ENCODE peak calls at places on chromosomes 12 and 14, in four cellular contexts. J is fibroblast of mammary gland, T is EL, R is NCI-H524 treated with DMSO at 0.1 percent for 48 hours. Y is an unnamed sample.

GRCh38 chr14:23299558-23299957 is 3.1 kb downstream of the PPP1R3E start:
- DNase-seq in J (peak), T (peak), R (no peak), Y (peak)

GRCh38 chr12:54217774-54218221 is 29.0 kb upstream of the SMUG1 start:
- DNase-seq in J (no peak), T (no peak), R (no peak), Y (no peak)

GRCh38 chr12:108232565-108232964 is 103.5 kb downstream of the WSCD2 start:
- DNase-seq in J (no peak), T (no peak), R (no peak), Y (no peak)

GRCh38 chr12:46430340-46430948 is 57.9 kb upstream of the SLC38A2 start:
- DNase-seq in J (peak), T (peak), R (no peak), Y (peak)

GRCh38 chr14:69543341-69544249 is 31.1 kb downstream of the CCDC177 start:
- DNase-seq in J (peak), T (peak), R (peak), Y (peak)

GRCh38 chr12:101891462-101891971 is 14.1 kb downstream of the DRAM1 start:
- DNase-seq in J (peak), T (peak), R (no peak), Y (peak)

GRCh38 chr12:1634149-1634548 is 5.1 kb downstream of the WNT5B start:
- DNase-seq in J (no peak), T (no peak), R (no peak), Y (no peak)

GRCh38 chr12:64160718-64161060 is 61.4 kb downstream of the KICS2 start:
- DNase-seq in J (peak), T (peak), R (no peak), Y (peak)

GRCh38 chr12:91632042-91632786 is 449.6 kb upstream of the DCN start:
- DNase-seq in J (no peak), T (no peak), R (no peak), Y (no peak)

GRCh38 chr14:45526715-45527549 is 273.9 kb upstream of the MIS18BP1 start:
- DNase-seq in J (peak), T (peak), R (peak), Y (no peak)

GRCh38 chr12:57093412-57094193 is 4.7 kb downstream of the NAB2 start:
- DNase-seq in J (peak), T (peak), R (no peak), Y (peak)

GRCh38 chr14:50396636-50397460 is at the start of gene CDKL1:
- DNase-seq in J (peak), T (peak), R (no peak), Y (peak)

GRCh38 chr12:132444957-132445883 is 44.7 kb upstream of the FBRSL1 start:
- DNase-seq in J (no peak), T (no peak), R (peak), Y (no peak)

GRCh38 chr12:85191-85666 is 18.7 kb downstream of the IQSEC3 start:
- DNase-seq in J (no peak), T (no peak), R (no peak), Y (no peak)

GRCh38 chr12:15005064-15005463 is 32.2 kb downstream of the PDE6H start:
- DNase-seq in J (no peak), T (no peak), R (peak), Y (no peak)

GRCh38 chr14:21527320-21527679 is 1.2 kb upstream of the SALL2 start:
- DNase-seq in J (no peak), T (no peak), R (no peak), Y (no peak)

GRCh38 chr12:50101663-50102062 is 2.1 kb upstream of the GPD1 start:
- DNase-seq in J (peak), T (peak), R (no peak), Y (peak)

GRCh38 chr12:31752450-31752849 is 23.6 kb upstream of the AMN1 start:
- DNase-seq in J (no peak), T (no peak), R (no peak), Y (no peak)

GRCh38 chr14:95319312-95320075 is at the start of gene CLMN:
- DNase-seq in J (peak), T (peak), R (no peak), Y (peak)

GRCh38 chr12:28814246-28814645 is 334.8 kb upstream of the FAR2 start:
- DNase-seq in J (no peak), T (no peak), R (no peak), Y (no peak)

GRCh38 chr12:19115285-19115684 is 14.2 kb upstream of the PLEKHA5 start:
- DNase-seq in J (no peak), T (no peak), R (no peak), Y (no peak)

GRCh38 chr12:25130741-25131188 is 64.2 kb downstream of the DNAI7 start:
- DNase-seq in J (peak), T (peak), R (no peak), Y (peak)

GRCh38 chr12:57127101-57127709 is 1.1 kb upstream of the LRP1 start:
- DNase-seq in J (no peak), T (peak), R (peak), Y (no peak)

GRCh38 chr14:45251912-45252311 is 1.1 kb downstream of the MIS18BP1 start:
- DNase-seq in J (peak), T (peak), R (no peak), Y (peak)